ENCODE peak calls at places on chromosomes 3 and 15, in four cellular contexts. One of them, this sample, is unnamed.
A peak's percentile ranks its signal among the peaks of the same experiment; 100 is the strongest.

GRCh38 chr15:31145271-31145911 is 43.9 kb upstream of the TRPM1 start:
- DNase-seq in hepatocyte: no peak
- DNase-seq in psoas muscle: no peak
- DNase-seq in A673: no peak
- DNase-seq in this sample: no peak

GRCh38 chr3:187875868-187876267 is 130.6 kb upstream of the BCL6 start:
- DNase-seq in hepatocyte: no peak
- DNase-seq in psoas muscle: no peak
- DNase-seq in A673: no peak
- DNase-seq in this sample: no peak

GRCh38 chr3:171362575-171362974 is 97.6 kb downstream of the TNIK start:
- DNase-seq in hepatocyte: no peak
- DNase-seq in psoas muscle: no peak
- DNase-seq in A673: no peak
- DNase-seq in this sample: no peak

GRCh38 chr3:183980408-183980807 is 37.3 kb downstream of the ABCC5 start:
- DNase-seq in hepatocyte: peak; percentile 36
- DNase-seq in psoas muscle: peak; percentile 53
- DNase-seq in A673: no peak
- DNase-seq in this sample: no peak

GRCh38 chr3:102484384-102484783 is 49.6 kb downstream of the ZPLD1 start:
- DNase-seq in hepatocyte: no peak
- DNase-seq in psoas muscle: no peak
- DNase-seq in A673: peak; percentile 17
- DNase-seq in this sample: no peak

GRCh38 chr3:64440498-64440897 is 215.2 kb upstream of the PRICKLE2 start:
- DNase-seq in hepatocyte: peak; percentile 34
- DNase-seq in psoas muscle: no peak
- DNase-seq in A673: no peak
- DNase-seq in this sample: peak; percentile 24

GRCh38 chr3:140467104-140467577 is 210.7 kb upstream of the TRIM42 start:
- DNase-seq in hepatocyte: peak; percentile 64
- DNase-seq in psoas muscle: no peak
- DNase-seq in A673: peak; percentile 26
- DNase-seq in this sample: no peak

GRCh38 chr3:15964605-15965061 is 166.9 kb upstream of the ANKRD28 start:
- DNase-seq in hepatocyte: no peak
- DNase-seq in psoas muscle: peak; percentile 68
- DNase-seq in A673: peak; percentile 25
- DNase-seq in this sample: no peak

GRCh38 chr3:69086133-69086722 is 1.5 kb downstream of the ARL6IP5 start:
- DNase-seq in hepatocyte: peak; percentile 82
- DNase-seq in psoas muscle: peak; percentile 92
- DNase-seq in A673: peak; percentile 80
- DNase-seq in this sample: peak; percentile 81

GRCh38 chr3:131277836-131278497 is 103.6 kb upstream of the NUDT16 start:
- DNase-seq in hepatocyte: no peak
- DNase-seq in psoas muscle: no peak
- DNase-seq in A673: peak; percentile 19
- DNase-seq in this sample: no peak

GRCh38 chr15:33907326-33907725 is 61.0 kb upstream of the CHRM5 start:
- DNase-seq in hepatocyte: no peak
- DNase-seq in psoas muscle: no peak
- DNase-seq in A673: no peak
- DNase-seq in this sample: no peak

GRCh38 chr15:83871808-83872559 is 218.1 kb downstream of the ADAMTSL3 start:
- DNase-seq in hepatocyte: peak; percentile 46
- DNase-seq in psoas muscle: no peak
- DNase-seq in A673: peak; percentile 38
- DNase-seq in this sample: no peak

GRCh38 chr15:89876736-89877135 is 17.1 kb downstream of the AP3S2 start:
- DNase-seq in hepatocyte: no peak
- DNase-seq in psoas muscle: no peak
- DNase-seq in A673: no peak
- DNase-seq in this sample: no peak

GRCh38 chr3:152574461-152575079 is 260.4 kb upstream of the P2RY1 start:
- DNase-seq in hepatocyte: peak; percentile 61
- DNase-seq in psoas muscle: peak; percentile 49
- DNase-seq in A673: peak; percentile 76
- DNase-seq in this sample: peak; percentile 47

GRCh38 chr3:59818-60217 is 136.7 kb upstream of the CHL1 start:
- DNase-seq in hepatocyte: no peak
- DNase-seq in psoas muscle: no peak
- DNase-seq in A673: no peak
- DNase-seq in this sample: no peak

GRCh38 chr3:34260266-34260990 is 462.0 kb downstream of the PDCD6IP start:
- DNase-seq in hepatocyte: peak; percentile 79
- DNase-seq in psoas muscle: peak; percentile 16
- DNase-seq in A673: peak; percentile 89
- DNase-seq in this sample: peak; percentile 33

GRCh38 chr15:31297880-31298456 is 28.7 kb upstream of the KLF13 start:
- DNase-seq in hepatocyte: peak; percentile 59
- DNase-seq in psoas muscle: no peak
- DNase-seq in A673: no peak
- DNase-seq in this sample: no peak

GRCh38 chr3:108131105-108131794 is 40.4 kb upstream of the CD47 start:
- DNase-seq in hepatocyte: no peak
- DNase-seq in psoas muscle: no peak
- DNase-seq in A673: no peak
- DNase-seq in this sample: no peak

GRCh38 chr3:138186216-138186615 is 885 bp upstream of the ARMC8 start:
- DNase-seq in hepatocyte: peak; percentile 9
- DNase-seq in psoas muscle: no peak
- DNase-seq in A673: no peak
- DNase-seq in this sample: no peak

GRCh38 chr3:188151438-188151837 is 2.5 kb upstream of the LPP start:
- DNase-seq in hepatocyte: no peak
- DNase-seq in psoas muscle: no peak
- DNase-seq in A673: no peak
- DNase-seq in this sample: no peak

GRCh38 chr3:115783938-115784738 is 160.8 kb downstream of the GAP43 start:
- DNase-seq in hepatocyte: peak; percentile 97
- DNase-seq in psoas muscle: peak; percentile 90
- DNase-seq in A673: peak; percentile 96
- DNase-seq in this sample: peak; percentile 72

GRCh38 chr3:23916152-23916885 is 471 bp downstream of the NKIRAS1 start:
- DNase-seq in hepatocyte: no peak
- DNase-seq in psoas muscle: no peak
- DNase-seq in A673: no peak
- DNase-seq in this sample: no peak

GRCh38 chr3:129482721-129483120 is 42.7 kb downstream of the IFT122 start:
- DNase-seq in hepatocyte: no peak
- DNase-seq in psoas muscle: no peak
- DNase-seq in A673: peak; percentile 24
- DNase-seq in this sample: no peak

GRCh38 chr3:197297020-197297419 is 1.4 kb downstream of the DLG1 start:
- DNase-seq in hepatocyte: no peak
- DNase-seq in psoas muscle: no peak
- DNase-seq in A673: no peak
- DNase-seq in this sample: no peak

GRCh38 chr3:12932347-12932746 is 91.0 kb upstream of the RPL32 start:
- DNase-seq in hepatocyte: no peak
- DNase-seq in psoas muscle: peak; percentile 49
- DNase-seq in A673: no peak
- DNase-seq in this sample: no peak
- H3K4me1 ChIP-seq in hepatocyte: no peaks in the 10 kb centered on the region
- H3K4me1 ChIP-seq in psoas muscle: peaks cover 64% of the 10 kb centered on the region
- H3K4me1 ChIP-seq in A673: no peaks in the 10 kb centered on the region
- H3K4me1 ChIP-seq in this sample: no peaks in the 10 kb centered on the region

DNA sequence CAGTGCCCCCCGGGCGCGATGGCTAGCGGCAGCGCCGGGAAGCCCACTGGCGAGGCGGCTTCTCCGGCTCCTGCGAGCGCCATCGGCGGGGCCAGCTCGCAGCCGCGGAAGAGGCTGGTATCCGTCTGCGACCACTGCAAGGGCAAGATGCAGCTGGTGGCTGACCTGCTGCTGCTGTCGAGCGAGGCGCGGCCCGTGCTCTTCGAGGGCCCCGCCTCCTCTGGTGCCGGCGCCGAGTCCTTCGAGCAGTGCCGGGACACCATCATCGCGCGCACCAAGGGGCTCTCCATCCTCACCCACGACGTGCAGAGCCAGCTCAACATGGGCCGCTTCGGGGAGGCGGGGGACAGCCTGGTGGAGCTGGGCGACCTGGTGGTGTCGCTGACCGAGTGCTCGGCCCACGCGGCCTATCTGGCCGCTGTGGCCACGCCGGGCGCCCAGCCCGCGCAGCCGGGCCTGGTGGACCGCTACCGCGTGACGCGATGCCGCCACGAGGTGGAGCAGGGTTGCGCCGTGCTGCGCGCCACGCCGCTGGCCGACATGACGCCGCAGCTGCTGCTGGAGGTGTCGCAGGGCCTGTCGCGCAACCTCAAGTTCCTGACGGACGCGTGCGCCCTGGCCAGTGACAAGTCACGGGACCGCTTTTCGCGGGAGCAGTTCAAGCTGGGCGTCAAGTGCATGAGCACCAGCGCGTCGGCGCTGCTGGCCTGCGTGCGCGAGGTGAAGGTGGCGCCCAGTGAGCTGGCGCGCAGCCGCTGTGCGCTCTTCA is 1.7 kb downstream of the TLNRD1 start:
- DNase-seq in hepatocyte: no peak
- DNase-seq in psoas muscle: peak; percentile 29
- DNase-seq in A673: peak; percentile 22
- DNase-seq in this sample: no peak
- H3K4me1 ChIP-seq in hepatocyte: no peaks in the 10 kb centered on the region
- H3K4me1 ChIP-seq in psoas muscle: peaks cover 3% of the 10 kb centered on the region
- H3K4me1 ChIP-seq in A673: peaks cover 14% of the 10 kb centered on the region
- H3K4me1 ChIP-seq in this sample: no peaks in the 10 kb centered on the region

DNA sequence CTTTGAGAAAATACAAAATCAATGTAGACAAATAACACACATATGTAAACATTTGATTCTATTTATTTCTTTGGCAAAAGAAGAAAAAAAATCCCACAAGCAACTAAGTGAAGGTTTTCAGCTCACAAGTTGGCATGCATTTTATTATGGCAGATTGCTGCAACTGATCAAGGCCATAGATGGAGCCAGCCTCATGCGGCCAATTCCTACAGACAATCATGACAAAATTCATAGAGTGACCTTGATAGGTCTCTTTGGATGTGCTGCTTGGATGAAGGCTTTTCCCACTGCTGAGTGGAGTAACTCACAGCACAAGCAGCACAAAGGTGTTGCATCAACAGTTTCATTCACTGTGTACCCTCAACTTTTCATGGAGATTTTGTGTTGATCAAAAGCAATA is 22.1 kb downstream of the FBN1 start:
- DNase-seq in hepatocyte: no peak
- DNase-seq in psoas muscle: no peak
- DNase-seq in A673: no peak
- DNase-seq in this sample: no peak
- H3K4me1 ChIP-seq in hepatocyte: no peaks in the 10 kb centered on the region
- H3K4me1 ChIP-seq in psoas muscle: peaks cover 8% of the 10 kb centered on the region
- H3K4me1 ChIP-seq in A673: peaks cover 5% of the 10 kb centered on the region
- H3K4me1 ChIP-seq in this sample: peaks cover 20% of the 10 kb centered on the region

GRCh38 chr15:74869726-74870407 is 3.3 kb downstream of the SCAMP2 start:
- DNase-seq in hepatocyte: peak; percentile 24
- DNase-seq in psoas muscle: peak; percentile 67
- DNase-seq in A673: peak; percentile 87
- DNase-seq in this sample: peak; percentile 59
- H3K4me1 ChIP-seq in hepatocyte: peaks cover 71% of the 10 kb centered on the region
- H3K4me1 ChIP-seq in psoas muscle: peaks cover 60% of the 10 kb centered on the region
- H3K4me1 ChIP-seq in A673: peaks cover 32% of the 10 kb centered on the region
- H3K4me1 ChIP-seq in this sample: peaks cover 64% of the 10 kb centered on the region